ENCODE peak calls at places on chromosomes 13 and 19, in ten cellular contexts. X is pancreas; W is neuronal stem cell; M is heart right ventricle; J is heart left ventricle; G is GM23338; T is CD8-positive, alpha-beta memory T cell; I is psoas muscle; O is CD4-positive, alpha-beta T cell; P is upper lobe of right lung. C is an unnamed sample.

GRCh38 chr19:34256835-34257558 is 2.6 kb downstream of the GARRE1 start:
- DNase-seq in X (no peak), W (no peak), M (no peak), J (no peak), G (no peak), T (no peak), I (no peak), O (no peak), P (no peak), C (no peak)

GRCh38 chr13:104586010-104586746 is 1520.0 kb upstream of the SLC10A2 start:
- DNase-seq in X (no peak), W (no peak), M (no peak), J (no peak), G (peak; percentile 6), T (no peak), I (no peak), O (no peak), P (no peak), C (no peak)

GRCh38 chr13:61275251-61275650 is 140.4 kb downstream of the PCDH20 start:
- DNase-seq in X (no peak), W (no peak), M (no peak), J (no peak), G (no peak), T (no peak), I (no peak), O (no peak), P (no peak), C (no peak)

GRCh38 chr13:44930907-44931676 is 58.2 kb downstream of the NUFIP1 start:
- DNase-seq in X (no peak), W (no peak), M (no peak), J (no peak), G (peak; percentile 50), T (no peak), I (no peak), O (no peak), P (no peak), C (no peak)

GRCh38 chr13:114067886-114068722 is 64.3 kb downstream of the RASA3 start:
- DNase-seq in X (peak; percentile 48), W (no peak), M (no peak), J (no peak), G (no peak), T (no peak), I (no peak), O (no peak), P (peak; percentile 64), C (no peak)

GRCh38 chr19:13019330-13019729 is 24.1 kb downstream of the NFIX start:
- DNase-seq in X (no peak), W (no peak), M (no peak), J (no peak), G (no peak), T (no peak), I (no peak), O (no peak), P (no peak), C (no peak)

GRCh38 chr19:48858984-48859710 is 9.3 kb downstream of the PLEKHA4 start:
- DNase-seq in X (peak; percentile 74), W (no peak), M (peak; percentile 60), J (no peak), G (peak; percentile 87), T (peak; percentile 66), I (no peak), O (peak; percentile 75), P (peak; percentile 86), C (no peak)

GRCh38 chr19:40594657-40595077 is 6.5 kb upstream of the LTBP4 start:
- DNase-seq in X (no peak), W (no peak), M (no peak), J (no peak), G (no peak), T (no peak), I (no peak), O (no peak), P (no peak), C (no peak)

GRCh38 chr13:93227280-93227905 is 786 bp downstream of the GPC6 start:
- DNase-seq in X (no peak), W (peak; percentile 66), M (no peak), J (no peak), G (peak; percentile 66), T (no peak), I (peak; percentile 34), O (no peak), P (no peak), C (peak; percentile 77)
- H3K27ac ChIP-seq in X (no peak overlapping the region), W (peak overlapping the region; percentile 93), M (peak overlapping the region; percentile 40), J (no peak overlapping the region), G (no peak overlapping the region), T (no peak overlapping the region), I (peak overlapping the region; percentile 9), O (no peak overlapping the region), P (peak overlapping the region; percentile 61), C (peak overlapping the region; percentile 95)

GRCh38 chr13:92260363-92260762 is 861.9 kb downstream of the GPC5 start:
- DNase-seq in X (no peak), W (no peak), M (no peak), J (no peak), G (peak; percentile 8), T (no peak), I (no peak), O (no peak), P (no peak), C (no peak)
- H3K27ac ChIP-seq in X (no peak overlapping the region), W (no peak overlapping the region), M (no peak overlapping the region), J (no peak overlapping the region), G (no peak overlapping the region), T (no peak overlapping the region), I (no peak overlapping the region), O (no peak overlapping the region), P (no peak overlapping the region), C (no peak overlapping the region)

GRCh38 chr19:17305211-17305516 is 508 bp upstream of the MRPL34 start:
- DNase-seq in X (no peak), W (no peak), M (no peak), J (no peak), G (no peak), T (no peak), I (no peak), O (no peak), P (no peak), C (no peak)

GRCh38 chr19:17304386-17305047 is 1.2 kb upstream of the MRPL34 start:
- DNase-seq in X (no peak), W (no peak), M (no peak), J (no peak), G (no peak), T (no peak), I (no peak), O (no peak), P (peak; percentile 79), C (no peak)

GRCh38 chr19:17303940-17304267 is 679 bp upstream of the ABHD8 start:
- DNase-seq in X (no peak), W (no peak), M (no peak), J (no peak), G (no peak), T (no peak), I (no peak), O (no peak), P (peak; percentile 76), C (no peak)

GRCh38 chr19:17302391-17303166 is 646 bp downstream of the ABHD8 start:
- DNase-seq in X (no peak), W (no peak), M (no peak), J (no peak), G (peak; percentile 72), T (no peak), I (no peak), O (peak; percentile 23), P (peak; percentile 74), C (no peak)

DNA sequence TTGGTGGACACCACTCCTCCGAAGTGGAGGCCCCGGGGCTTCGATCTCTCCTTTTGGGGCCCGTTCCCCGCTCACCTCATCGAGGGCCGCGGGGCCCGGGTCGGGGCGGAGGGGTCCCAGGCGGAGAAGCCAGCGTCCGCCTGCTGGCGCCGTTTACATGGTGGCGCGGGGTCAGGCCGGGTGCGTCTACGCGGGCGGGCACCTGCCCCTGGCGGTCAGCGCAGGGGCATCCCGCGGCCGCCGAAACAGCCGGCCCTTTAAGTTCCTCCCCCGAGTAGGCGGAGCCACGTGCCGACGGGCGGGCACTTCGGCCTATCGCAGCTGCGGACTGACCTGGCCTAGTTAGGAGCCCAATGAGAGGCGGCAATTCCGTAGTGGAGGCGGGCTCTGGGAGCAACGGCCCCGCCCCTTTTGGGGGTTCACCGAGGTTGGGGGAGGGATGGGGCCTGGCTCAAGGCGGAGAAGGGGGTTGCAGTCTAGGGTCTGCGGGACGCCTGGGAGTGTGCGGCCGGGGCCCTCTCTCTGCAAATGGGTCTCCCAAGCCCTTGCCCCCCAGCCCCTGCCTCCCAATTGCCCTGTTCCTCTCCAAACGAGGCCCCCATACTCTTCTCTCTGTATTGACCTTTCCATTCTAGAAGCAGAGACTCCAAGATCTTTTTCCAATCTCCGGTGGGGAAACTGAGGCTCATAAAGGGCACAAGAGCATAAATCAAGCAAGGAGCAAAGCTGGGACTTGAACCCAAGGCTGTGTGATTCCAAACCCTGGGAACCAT is at the start of gene ABHD8:
- DNase-seq in X (peak; percentile 97), W (peak; percentile 96), M (peak; percentile 98), J (peak; percentile 98), G (peak; percentile 99), T (peak; percentile 89), I (peak; percentile 97), O (peak; percentile 89), P (peak; percentile 98), C (peak; percentile 97)
- H3K27ac ChIP-seq in X (peak within 1 kb of the TSS; percentile 48), W (no peak within 1 kb of the TSS), M (peak within 1 kb of the TSS; percentile 75), J (peak within 1 kb of the TSS; percentile 93), G (peak within 1 kb of the TSS; percentile 67), T (peak within 1 kb of the TSS; percentile 53), I (peak within 1 kb of the TSS; percentile 86), O (peak within 1 kb of the TSS; percentile 40), P (peak within 1 kb of the TSS; percentile 94), C (peak within 1 kb of the TSS; percentile 84)

GRCh38 chr19:3605361-3605760 is 1.3 kb downstream of the TBXA2R start:
- DNase-seq in X (no peak), W (no peak), M (no peak), J (no peak), G (no peak), T (no peak), I (no peak), O (no peak), P (no peak), C (no peak)

GRCh38 chr19:3605770-3606169 is 905 bp downstream of the TBXA2R start:
- DNase-seq in X (no peak), W (no peak), M (no peak), J (no peak), G (no peak), T (no peak), I (no peak), O (no peak), P (no peak), C (no peak)

GRCh38 chr19:3606690-3607289 is at the start of gene TBXA2R:
- DNase-seq in X (peak; percentile 79), W (no peak), M (peak; percentile 84), J (peak; percentile 86), G (peak; percentile 63), T (peak; percentile 24), I (peak; percentile 84), O (peak; percentile 48), P (peak; percentile 83), C (peak; percentile 90)

GRCh38 chr19:3604987-3605343 is 1.7 kb downstream of the TBXA2R start:
- DNase-seq in X (no peak), W (no peak), M (no peak), J (no peak), G (no peak), T (no peak), I (no peak), O (peak; percentile 21), P (no peak), C (no peak)

DNA sequence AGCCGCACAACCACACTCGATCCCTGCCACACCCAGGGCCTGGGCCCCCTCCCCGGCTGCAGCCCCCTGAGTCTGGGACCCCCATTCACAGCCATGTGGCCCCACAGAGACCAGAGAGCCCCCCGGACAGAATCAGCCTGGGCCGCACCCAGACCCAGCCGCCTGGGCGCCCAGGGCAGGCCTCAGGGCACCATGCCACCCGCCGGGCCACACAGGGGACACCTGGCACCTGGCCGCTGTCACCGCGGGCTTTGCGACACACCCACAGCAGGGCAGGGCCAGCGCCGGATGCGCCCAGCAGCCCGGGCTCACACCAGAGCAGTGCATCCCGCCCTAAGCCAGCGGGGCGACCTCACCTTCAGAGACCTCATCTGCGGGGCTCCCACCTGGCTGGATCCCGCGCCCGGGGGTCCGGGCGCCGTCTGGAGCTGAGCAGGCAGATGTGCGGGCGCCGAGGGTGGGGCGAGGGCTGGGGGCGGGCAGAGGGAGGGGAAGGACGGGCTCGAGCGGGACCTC is 443 bp downstream of the TBXA2R start:
- DNase-seq in X (peak; percentile 85), W (no peak), M (no peak), J (no peak), G (peak; percentile 65), T (peak; percentile 18), I (no peak), O (peak; percentile 28), P (peak; percentile 69), C (peak; percentile 58)
- H3K27ac ChIP-seq in X (no peak overlapping the region), W (no peak overlapping the region), M (peak overlapping the region; percentile 92), J (peak overlapping the region; percentile 88), G (no peak overlapping the region), T (peak overlapping the region; percentile 59), I (peak overlapping the region; percentile 54), O (no peak overlapping the region), P (peak overlapping the region; percentile 11), C (peak overlapping the region; percentile 69)